ENCODE peak calls at places on chromosome 1, in nine cellular contexts. T is PC-9; J is fibroblast of lung; H is CD4-positive, alpha-beta memory T cell; N is body of pancreas; Y is BE2C; I is cardiac muscle cell; F is IMR-90; X is upper lobe of left lung. B is an unnamed sample. For H3K27me3 and H3K9me3, the result is how much of the 10 kb centered on the place peaks cover.

GRCh38 chr1:56806804-56807203 is 12.4 kb downstream of the FYB2 start:
- DNase-seq in T (no peak), J (no peak), H (no peak), N (no peak), Y (no peak), I (no peak), F (no peak), X (no peak), B (no peak)

GRCh38 chr1:27634166-27634981 is 611 bp downstream of the FGR start:
- DNase-seq in T (no peak), J (peak), H (peak), N (no peak), Y (peak), I (peak), F (no peak), X (peak), B (no peak)

GRCh38 chr1:234638832-234639799 is 29.1 kb upstream of the IRF2BP2 start:
- DNase-seq in T (peak), J (peak), H (no peak), N (peak), Y (peak), I (no peak), F (peak), X (no peak), B (no peak)

GRCh38 chr1:54679055-54679643 is 36.5 kb upstream of the TTC4 start:
- DNase-seq in T (no peak), J (no peak), H (no peak), N (no peak), Y (no peak), I (no peak), F (no peak), X (no peak), B (no peak)

GRCh38 chr1:32201011-32201855 is 838 bp downstream of the CCDC28B start:
- DNase-seq in T (no peak), J (peak), H (peak), N (peak), Y (peak), I (peak), F (peak), X (peak), B (peak)

GRCh38 chr1:38964140-38964548 is 22.5 kb upstream of the RHBDL2 start:
- DNase-seq in T (no peak), J (no peak), H (peak), N (no peak), Y (no peak), I (no peak), F (no peak), X (no peak), B (peak)

GRCh38 chr1:198261886-198262285 is 105.1 kb downstream of the NEK7 start:
- DNase-seq in T (no peak), J (no peak), H (no peak), N (no peak), Y (no peak), I (no peak), F (no peak), X (no peak), B (no peak)

GRCh38 chr1:41498809-41499208 is 14.3 kb upstream of the EDN2 start:
- DNase-seq in T (peak), J (peak), H (no peak), N (peak), Y (no peak), I (no peak), F (peak), X (peak), B (no peak)

GRCh38 chr1:43285269-43285986 is at the start of gene C1orf210:
- DNase-seq in T (peak), J (no peak), H (no peak), N (peak), Y (no peak), I (no peak), F (no peak), X (peak), B (no peak)

GRCh38 chr1:118982816-118983557 is 5.2 kb downstream of the TBX15 start:
- DNase-seq in T (no peak), J (no peak), H (no peak), N (no peak), Y (no peak), I (no peak), F (no peak), X (no peak), B (no peak)

GRCh38 chr1:22910986-22911651 is 61.5 kb downstream of the LACTBL1 start:
- DNase-seq in T (no peak), J (no peak), H (no peak), N (no peak), Y (no peak), I (no peak), F (no peak), X (no peak), B (no peak)
- H3K27me3 ChIP-seq in T (under half), J (under half), H (under half), N (under half), Y (under half), I (under half), F (under half), X (under half), B (under half)

DNA sequence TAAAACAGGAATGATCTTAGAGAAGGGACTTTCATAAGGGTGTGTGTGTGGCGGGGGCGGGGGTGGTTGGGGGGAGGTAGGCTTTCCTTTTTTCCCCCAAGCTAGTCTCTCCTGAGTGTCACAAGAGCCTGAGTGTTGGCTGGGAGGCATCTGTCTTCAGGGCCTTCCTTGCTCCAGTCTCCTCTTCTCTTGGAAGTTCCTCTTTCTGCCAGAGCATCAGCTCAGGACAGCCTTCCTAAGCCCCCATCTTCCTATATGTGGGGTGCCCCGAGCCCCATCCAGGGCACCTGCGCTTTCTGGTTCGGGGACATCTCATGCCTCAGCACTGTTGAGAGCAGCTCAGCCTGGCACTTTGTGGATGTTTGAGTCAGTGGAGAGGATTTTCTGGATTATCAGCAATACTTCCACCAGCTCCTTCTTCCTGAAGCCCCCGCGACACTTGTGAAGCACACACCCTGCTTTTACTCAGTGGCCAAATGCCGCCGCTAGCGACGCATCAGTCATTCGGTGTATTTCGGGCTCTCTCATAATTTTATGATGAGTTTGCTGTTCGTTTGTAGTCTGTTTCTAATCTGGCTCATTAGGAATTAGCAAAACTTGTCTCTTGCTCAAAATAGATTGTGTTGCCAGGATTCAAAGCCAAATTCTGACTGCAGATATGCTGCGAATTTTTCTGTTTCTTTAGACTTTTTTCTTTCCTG is 61.7 kb downstream of the GALNT2 start:
- DNase-seq in T (no peak), J (no peak), H (no peak), N (no peak), Y (no peak), I (no peak), F (no peak), X (no peak), B (no peak)
- H3K9me3 ChIP-seq in T (under half), J (under half), H (under half), N (under half), Y (under half), I (under half), F (under half), X (under half), B (under half)

GRCh38 chr1:34924759-34925555 is 4.5 kb downstream of the DLGAP3 start:
- DNase-seq in T (no peak), J (peak), H (peak), N (peak), Y (no peak), I (peak), F (peak), X (peak), B (peak)
- H3K27me3 ChIP-seq in T (under half), J (under half), H (under half), N (under half), Y (under half), I (half or more), F (under half), X (under half), B (under half)

GRCh38 chr1:9174243-9174642 is 45.3 kb upstream of the GPR157 start:
- DNase-seq in T (no peak), J (no peak), H (no peak), N (no peak), Y (no peak), I (no peak), F (no peak), X (no peak), B (no peak)
- H3K9me3 ChIP-seq in T (under half), J (under half), H (under half), N (under half), Y (under half), I (under half), F (under half), X (under half), B (under half)

DNA sequence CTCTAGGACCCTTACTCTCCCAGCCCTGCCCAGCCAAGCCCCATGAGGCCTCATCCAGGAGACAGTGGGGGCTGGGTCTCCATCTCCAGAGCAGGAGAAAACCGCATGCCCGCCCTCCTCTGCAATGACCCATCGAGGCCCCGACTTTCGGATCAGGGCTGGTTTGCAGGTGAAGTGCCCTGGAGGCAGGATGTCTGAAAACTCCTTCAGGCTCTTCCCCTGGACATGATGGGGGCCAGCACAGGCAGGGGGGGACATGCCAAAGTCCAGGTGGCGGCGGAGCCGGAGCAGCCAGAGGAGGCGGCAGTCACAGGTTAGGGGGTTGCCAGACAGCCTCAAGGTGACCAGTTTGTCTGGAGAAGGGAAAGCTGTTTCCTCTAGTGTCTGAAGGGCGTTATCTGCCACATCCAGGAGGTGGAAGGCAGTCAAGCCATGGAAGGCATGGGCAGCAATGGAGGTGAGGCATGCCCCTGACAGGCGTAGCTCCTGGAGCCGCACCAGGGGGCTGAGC is 3.9 kb downstream of the LINGO4 start:
- DNase-seq in T (no peak), J (no peak), H (no peak), N (no peak), Y (no peak), I (no peak), F (no peak), X (no peak), B (no peak)
- H3K27me3 ChIP-seq in T (under half), J (half or more), H (under half), N (under half), Y (under half), I (under half), F (half or more), X (under half), B (under half)

GRCh38 chr1:49240709-49241221 is 464.1 kb upstream of the BEND5 start:
- DNase-seq in T (no peak), J (no peak), H (no peak), N (no peak), Y (peak), I (no peak), F (no peak), X (no peak), B (no peak)
- H3K9me3 ChIP-seq in T (under half), J (under half), H (under half), N (under half), Y (under half), I (under half), F (under half), X (under half), B (under half)

DNA sequence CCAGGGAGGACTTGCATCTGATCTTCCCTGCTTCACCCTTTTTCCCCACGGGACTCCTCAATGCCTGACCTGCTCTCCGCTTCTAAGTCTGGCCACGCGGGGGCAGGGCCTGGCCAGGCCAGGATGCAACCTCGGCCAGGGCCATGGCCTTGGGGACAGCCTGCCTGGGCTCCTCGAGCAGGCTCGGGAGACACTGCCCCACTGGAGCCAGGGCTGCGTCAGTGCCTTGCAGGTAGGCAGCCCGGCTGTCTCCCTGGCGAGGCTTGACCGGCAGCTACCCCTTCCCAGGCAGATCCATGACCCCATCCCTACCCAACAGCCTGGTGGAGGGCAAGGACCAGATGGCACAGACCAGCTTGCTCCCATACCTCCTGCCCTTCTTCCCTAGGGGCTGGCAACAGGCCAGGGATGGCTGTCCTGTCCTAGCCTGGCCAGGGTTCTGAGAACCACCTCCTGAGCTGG is 2.7 kb upstream of the PRDM16 start:
- DNase-seq in T (no peak), J (no peak), H (no peak), N (peak), Y (peak), I (peak), F (no peak), X (peak), B (no peak)
- H3K27me3 ChIP-seq in T (under half), J (under half), H (under half), N (under half), Y (half or more), I (half or more), F (half or more), X (under half), B (under half)

GRCh38 chr1:2930016-2930815 is 91.1 kb upstream of the ACTRT2 start:
- DNase-seq in T (no peak), J (no peak), H (no peak), N (no peak), Y (no peak), I (no peak), F (no peak), X (no peak), B (no peak)

GRCh38 chr1:2930971-2931721 is 90.1 kb upstream of the ACTRT2 start:
- DNase-seq in T (no peak), J (no peak), H (no peak), N (no peak), Y (no peak), I (no peak), F (no peak), X (no peak), B (no peak)

GRCh38 chr1:2928733-2929325 is 92.4 kb upstream of the ACTRT2 start:
- DNase-seq in T (no peak), J (no peak), H (no peak), N (no peak), Y (no peak), I (no peak), F (no peak), X (no peak), B (no peak)

GRCh38 chr1:2927995-2928732 is 93.1 kb upstream of the ACTRT2 start:
- DNase-seq in T (no peak), J (no peak), H (no peak), N (no peak), Y (no peak), I (no peak), F (no peak), X (no peak), B (no peak)

DNA sequence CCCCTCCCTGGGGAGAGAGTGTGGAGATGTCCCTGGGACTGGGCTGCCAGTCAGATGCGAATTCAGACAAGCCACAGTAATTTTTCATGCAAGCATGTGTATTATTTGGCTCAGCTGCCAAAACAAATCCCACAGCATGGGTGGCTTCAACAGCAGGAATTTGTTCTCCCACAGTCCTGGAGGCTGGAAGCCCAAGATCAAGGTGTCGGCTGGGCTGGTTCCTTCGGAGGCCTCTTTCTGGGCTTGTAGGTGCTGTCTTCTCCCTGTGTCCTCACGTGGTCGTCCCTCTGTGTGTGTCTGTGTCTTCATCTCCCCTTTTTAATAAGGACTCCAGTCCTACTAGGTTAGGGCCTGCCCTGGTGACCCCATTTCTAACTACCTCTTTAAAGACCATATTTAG is 91.9 kb upstream of the ACTRT2 start:
- DNase-seq in T (no peak), J (no peak), H (no peak), N (no peak), Y (no peak), I (no peak), F (no peak), X (no peak), B (no peak)
- H3K9me3 ChIP-seq in T (under half), J (under half), H (under half), N (under half), Y (under half), I (under half), F (half or more), X (under half), B (under half)

DNA sequence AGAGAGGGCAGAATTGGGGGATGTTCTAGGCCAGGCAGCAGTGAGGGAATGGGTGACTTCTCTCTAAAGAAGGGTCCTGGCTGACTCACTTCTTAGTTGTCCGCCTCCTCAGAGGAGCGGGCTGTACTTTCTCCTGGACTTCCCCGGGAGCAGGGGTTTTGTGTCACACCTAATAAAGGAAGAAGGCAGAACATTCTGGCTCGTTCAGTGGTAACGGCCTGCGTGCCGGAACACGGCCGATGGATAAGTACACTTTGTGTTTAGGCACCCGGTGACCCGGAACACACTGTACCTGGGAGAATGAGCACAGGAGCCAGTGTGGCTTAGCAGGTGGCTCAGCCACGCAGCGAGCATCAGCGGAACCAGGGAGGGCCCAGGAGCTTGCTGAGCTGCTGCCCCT is 84.7 kb downstream of the FBXO2 start:
- DNase-seq in T (no peak), J (no peak), H (no peak), N (peak), Y (no peak), I (no peak), F (no peak), X (no peak), B (no peak)
- H3K27me3 ChIP-seq in T (half or more), J (under half), H (under half), N (under half), Y (under half), I (under half), F (under half), X (under half), B (under half)